ENCODE peak calls at places on chromosomes 5 and 9, in four cellular contexts. One of them, this sample, is unnamed.

GRCh38 chr5:122981846-122982245 is 54.7 kb downstream of the PPIC start:
- DNase-seq in GM12891: no peak
- DNase-seq in HepG2: no peak
- DNase-seq in K562: no peak
- DNase-seq in this sample: no peak

GRCh38 chr5:176530406-176530982 is 6.7 kb downstream of the RNF44 start:
- DNase-seq in GM12891: no peak
- DNase-seq in HepG2: no peak
- DNase-seq in K562: peak
- DNase-seq in this sample: no peak

GRCh38 chr9:98130576-98131228 is 11.7 kb upstream of the TRIM14 start:
- DNase-seq in GM12891: no peak
- DNase-seq in HepG2: no peak
- DNase-seq in K562: no peak
- DNase-seq in this sample: no peak

GRCh38 chr5:57566914-57567313 is 84.3 kb upstream of the ACTBL2 start:
- DNase-seq in GM12891: no peak
- DNase-seq in HepG2: no peak
- DNase-seq in K562: no peak
- DNase-seq in this sample: no peak

GRCh38 chr5:97729938-97730337 is 546.9 kb upstream of the RIOK2 start:
- DNase-seq in GM12891: no peak
- DNase-seq in HepG2: no peak
- DNase-seq in K562: no peak
- DNase-seq in this sample: no peak

GRCh38 chr9:27491164-27491563 is 32.9 kb upstream of the IFNK start:
- DNase-seq in GM12891: no peak
- DNase-seq in HepG2: no peak
- DNase-seq in K562: no peak
- DNase-seq in this sample: no peak

GRCh38 chr5:172288465-172288864 is 4.9 kb upstream of the UBTD2 start:
- DNase-seq in GM12891: no peak
- DNase-seq in HepG2: no peak
- DNase-seq in K562: no peak
- DNase-seq in this sample: no peak

GRCh38 chr5:43215073-43215631 is 23.1 kb downstream of the NIM1K start:
- DNase-seq in GM12891: no peak
- DNase-seq in HepG2: no peak
- DNase-seq in K562: no peak
- DNase-seq in this sample: no peak

GRCh38 chr5:151719228-151719861 is 32.6 kb upstream of the SPARC start:
- DNase-seq in GM12891: no peak
- DNase-seq in HepG2: peak
- DNase-seq in K562: no peak
- DNase-seq in this sample: no peak

GRCh38 chr5:135569755-135570452 is 8.9 kb downstream of the CXCL14 start:
- DNase-seq in GM12891: no peak
- DNase-seq in HepG2: peak
- DNase-seq in K562: peak
- DNase-seq in this sample: no peak

GRCh38 chr5:149496166-149496565 is 55.1 kb downstream of the CSNK1A1 start:
- DNase-seq in GM12891: no peak
- DNase-seq in HepG2: no peak
- DNase-seq in K562: no peak
- DNase-seq in this sample: no peak

GRCh38 chr5:103373576-103374472 is 115.3 kb downstream of the MACIR start:
- DNase-seq in GM12891: no peak
- DNase-seq in HepG2: no peak
- DNase-seq in K562: no peak
- DNase-seq in this sample: no peak

GRCh38 chr5:148179234-148179824 is 11.0 kb downstream of the SPINK14 start:
- DNase-seq in GM12891: no peak
- DNase-seq in HepG2: peak
- DNase-seq in K562: peak
- DNase-seq in this sample: no peak

GRCh38 chr5:127563133-127563532 is 45.7 kb downstream of the PRRC1 start:
- DNase-seq in GM12891: no peak
- DNase-seq in HepG2: no peak
- DNase-seq in K562: no peak
- DNase-seq in this sample: no peak

GRCh38 chr9:36092509-36093215 is 43.9 kb upstream of the GLIPR2 start:
- DNase-seq in GM12891: peak
- DNase-seq in HepG2: no peak
- DNase-seq in K562: no peak
- DNase-seq in this sample: peak

GRCh38 chr9:4152201-4152600 is 147.7 kb downstream of the GLIS3 start:
- DNase-seq in GM12891: no peak
- DNase-seq in HepG2: no peak
- DNase-seq in K562: no peak
- DNase-seq in this sample: no peak

DNA sequence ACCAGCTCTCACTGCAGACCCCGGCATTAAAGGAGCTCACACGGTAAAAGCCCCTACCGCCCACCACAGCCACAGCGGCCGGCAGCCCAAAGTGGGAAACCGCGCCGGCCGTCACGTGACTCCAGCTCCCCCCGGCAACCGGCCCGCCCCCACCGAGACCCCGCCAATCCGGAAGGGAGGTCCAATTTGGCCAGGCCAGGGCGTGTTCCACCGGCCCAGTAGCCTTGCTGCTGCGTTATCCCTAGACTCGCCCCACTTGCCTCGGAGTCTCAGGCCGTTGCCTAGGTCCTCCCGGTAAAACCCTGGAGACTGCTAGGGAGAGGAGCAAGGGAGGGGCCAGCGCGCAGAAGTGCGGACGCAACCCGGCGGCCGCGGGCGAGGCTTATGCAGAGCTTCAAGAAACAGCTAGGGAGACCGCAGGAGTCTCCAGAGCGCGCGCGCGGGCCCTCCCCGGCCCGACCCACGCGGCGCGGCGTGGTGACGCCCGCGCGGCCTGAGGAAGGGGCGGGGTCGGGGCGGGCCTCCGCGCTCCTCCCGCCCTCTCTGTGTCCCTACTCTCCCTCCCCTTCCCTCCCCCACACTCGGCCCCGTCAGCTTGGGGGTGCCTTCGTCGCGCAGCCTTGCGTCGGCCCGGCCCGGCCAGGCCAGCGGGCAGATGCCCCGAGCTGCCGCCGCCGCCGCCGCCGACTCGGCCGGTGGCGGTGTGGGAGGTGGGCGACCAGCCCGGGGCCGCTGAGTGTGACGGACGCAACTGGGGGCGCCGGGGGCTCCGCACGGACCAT is at the start of gene RIC1:
- DNase-seq in GM12891: peak
- DNase-seq in HepG2: peak
- DNase-seq in K562: peak
- DNase-seq in this sample: peak
- TF ChIP-seq POLR2A in GM12891: peak
- TF ChIP-seq POLR2A in HepG2: peak
- TF ChIP-seq POLR2A in K562: peak
- TF ChIP-seq POLR2A in this sample: peak

DNA sequence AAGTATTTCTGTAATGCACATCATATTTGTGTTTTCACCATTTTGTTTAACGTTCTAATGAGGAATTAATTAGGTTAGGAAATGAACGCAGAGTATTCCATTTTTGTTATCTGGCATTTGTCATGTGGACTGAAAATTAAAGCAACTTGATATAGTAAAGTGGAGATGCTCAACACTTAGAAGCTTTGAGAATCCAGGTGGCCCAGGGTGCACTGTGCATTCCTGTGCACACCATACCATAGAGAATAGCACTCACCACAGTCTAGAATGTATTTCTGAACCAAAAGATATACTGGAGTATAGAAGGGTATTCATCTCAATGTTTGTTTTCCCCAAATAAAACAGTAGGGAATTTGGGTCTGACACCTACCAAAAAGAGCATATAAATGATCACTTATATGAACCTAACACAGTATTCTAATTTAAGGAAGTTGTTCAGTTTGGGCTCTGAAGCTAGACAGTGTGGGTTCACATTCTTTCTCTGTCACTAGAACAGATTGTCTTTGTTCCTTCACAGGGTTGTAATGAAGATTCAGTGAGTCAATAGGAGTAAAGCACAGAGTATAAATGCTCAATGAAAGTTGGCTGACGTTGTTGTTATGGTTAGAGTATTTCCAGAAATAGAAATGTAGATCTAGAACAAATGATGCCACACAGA is 125.6 kb upstream of the DMRT1 start:
- DNase-seq in GM12891: no peak
- DNase-seq in HepG2: peak
- DNase-seq in K562: no peak
- DNase-seq in this sample: no peak
- TF ChIP-seq POLR2AphosphoS5 in GM12891: no peak
- TF ChIP-seq POLR2AphosphoS5 in HepG2: no peak
- TF ChIP-seq POLR2AphosphoS5 in K562: no peak
- TF ChIP-seq POLR2AphosphoS5 in this sample: no peak

GRCh38 chr5:72503888-72504491 is 3.2 kb downstream of the ZNF366 start:
- DNase-seq in GM12891: no peak
- DNase-seq in HepG2: no peak
- DNase-seq in K562: peak
- DNase-seq in this sample: no peak

GRCh38 chr5:72505539-72505938 is 1.7 kb downstream of the ZNF366 start:
- DNase-seq in GM12891: no peak
- DNase-seq in HepG2: no peak
- DNase-seq in K562: no peak
- DNase-seq in this sample: no peak

GRCh38 chr5:72505026-72505425 is 2.2 kb downstream of the ZNF366 start:
- DNase-seq in GM12891: no peak
- DNase-seq in HepG2: no peak
- DNase-seq in K562: no peak
- DNase-seq in this sample: no peak

GRCh38 chr5:72507360-72508238 is at the start of gene ZNF366:
- DNase-seq in GM12891: no peak
- DNase-seq in HepG2: no peak
- DNase-seq in K562: no peak
- DNase-seq in this sample: no peak

DNA sequence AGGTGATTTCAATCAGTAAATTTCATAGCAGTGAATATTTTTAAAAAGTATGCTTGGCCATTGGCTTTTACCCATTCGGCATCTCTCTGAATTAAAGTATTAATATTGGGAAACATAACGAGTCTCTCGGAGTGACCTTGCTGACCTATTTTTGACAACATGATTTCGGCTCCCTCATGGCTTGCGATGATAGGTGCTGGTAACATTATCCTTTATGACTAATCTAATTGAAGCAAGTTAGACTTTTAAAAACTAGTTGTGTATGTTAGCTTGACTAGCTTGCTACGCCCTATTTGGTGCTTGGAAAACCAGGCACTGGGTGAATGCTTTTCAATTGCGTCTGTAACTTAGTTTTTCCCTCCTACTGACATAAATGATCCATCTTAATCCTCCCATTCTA is 1.1 kb downstream of the ZNF366 start:
- DNase-seq in GM12891: no peak
- DNase-seq in HepG2: no peak
- DNase-seq in K562: no peak
- DNase-seq in this sample: no peak
- TF ChIP-seq TAF1 in GM12891: no peak
- TF ChIP-seq TAF1 in HepG2: no peak
- TF ChIP-seq TAF1 in K562: no peak
- TF ChIP-seq TAF1 in this sample: no peak

DNA sequence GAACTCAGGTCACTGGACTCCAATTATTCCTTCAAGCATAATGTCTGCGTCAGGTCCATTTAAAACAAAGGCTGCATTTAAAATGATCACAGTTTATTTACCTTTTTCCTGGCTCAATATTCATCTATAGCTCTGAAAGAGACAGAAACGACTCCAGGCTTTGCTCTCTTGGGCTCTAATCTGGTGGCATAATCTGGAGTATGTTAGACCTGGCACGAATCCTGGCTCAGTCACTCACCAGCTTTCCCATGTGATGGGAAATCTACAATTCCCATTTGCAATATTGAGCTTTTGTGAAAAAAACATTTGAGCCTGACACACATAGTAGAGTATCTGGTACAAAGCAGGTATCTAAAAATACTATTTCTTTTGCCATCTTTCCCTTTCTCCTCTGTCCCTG is 155.8 kb downstream of the SEMA6A start:
- DNase-seq in GM12891: no peak
- DNase-seq in HepG2: no peak
- DNase-seq in K562: no peak
- DNase-seq in this sample: no peak
- TF ChIP-seq POLR2A in GM12891: no peak
- TF ChIP-seq POLR2A in HepG2: no peak
- TF ChIP-seq POLR2A in K562: no peak
- TF ChIP-seq POLR2A in this sample: no peak

GRCh38 chr9:14212116-14212515 is 101.8 kb downstream of the NFIB start:
- DNase-seq in GM12891: no peak
- DNase-seq in HepG2: no peak
- DNase-seq in K562: no peak
- DNase-seq in this sample: no peak

GRCh38 chr9:14213504-14213903 is 100.4 kb downstream of the NFIB start:
- DNase-seq in GM12891: no peak
- DNase-seq in HepG2: peak
- DNase-seq in K562: no peak
- DNase-seq in this sample: no peak

GRCh38 chr9:14212697-14213420 is 101.1 kb downstream of the NFIB start:
- DNase-seq in GM12891: no peak
- DNase-seq in HepG2: no peak
- DNase-seq in K562: no peak
- DNase-seq in this sample: no peak

GRCh38 chr9:14210428-14210827 is 103.5 kb downstream of the NFIB start:
- DNase-seq in GM12891: no peak
- DNase-seq in HepG2: no peak
- DNase-seq in K562: no peak
- DNase-seq in this sample: no peak

DNA sequence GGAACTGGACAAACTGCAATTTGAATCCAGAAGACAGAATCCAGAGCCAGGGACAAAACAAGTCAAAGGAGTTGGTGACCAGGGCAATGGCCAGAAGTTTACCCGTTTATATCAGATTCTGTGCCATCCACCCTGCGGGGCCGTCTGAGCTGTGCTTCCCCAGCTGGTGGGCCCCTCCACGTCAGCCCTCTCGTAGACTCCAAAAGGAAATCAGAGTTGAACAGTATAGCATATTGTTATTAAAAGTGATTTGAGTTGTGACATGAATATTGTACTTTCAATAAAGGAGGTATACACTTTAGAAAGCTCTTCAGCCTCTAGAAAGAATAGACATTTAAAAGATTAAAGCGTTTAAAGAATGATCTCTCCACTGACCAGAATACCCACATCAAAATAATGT is 102.4 kb downstream of the NFIB start:
- DNase-seq in GM12891: no peak
- DNase-seq in HepG2: no peak
- DNase-seq in K562: no peak
- DNase-seq in this sample: no peak
- TF ChIP-seq POLR2AphosphoS5 in GM12891: no peak
- TF ChIP-seq POLR2AphosphoS5 in HepG2: no peak
- TF ChIP-seq POLR2AphosphoS5 in K562: no peak
- TF ChIP-seq POLR2AphosphoS5 in this sample: no peak

GRCh38 chr5:132962429-132962928 is 955 bp downstream of the AFF4 start:
- DNase-seq in GM12891: no peak
- DNase-seq in HepG2: peak
- DNase-seq in K562: peak
- DNase-seq in this sample: no peak
- TF ChIP-seq TAF1 in GM12891: no peak
- TF ChIP-seq TAF1 in HepG2: no peak
- TF ChIP-seq TAF1 in K562: peak
- TF ChIP-seq TAF1 in this sample: no peak

GRCh38 chr9:37801287-37801850 is 772 bp downstream of the DCAF10 start:
- DNase-seq in GM12891: no peak
- DNase-seq in HepG2: no peak
- DNase-seq in K562: peak
- DNase-seq in this sample: no peak
- TF ChIP-seq POLR2A in GM12891: no peak
- TF ChIP-seq POLR2A in HepG2: no peak
- TF ChIP-seq POLR2A in K562: no peak
- TF ChIP-seq POLR2A in this sample: no peak